ENCODE peak calls at places on chromosomes 16 and 17, in seven cellular contexts. L, Z, G, A, P, F and H are unnamed samples. For H3K4me1, the result is how much of the 10 kb centered on the place peaks cover.

GRCh38 chr16:75116911-75117245 is 298 bp upstream of the LDHD start:
- DNase-seq in L (no peak), Z (no peak), G (no peak), A (no peak), P (no peak), F (no peak), H (no peak)

GRCh38 chr16:89918453-89919347 is at the start of gene MC1R:
- DNase-seq in L (no peak), Z (no peak), G (no peak), A (no peak), P (no peak), F (peak), H (peak)

GRCh38 chr16:74774223-74775139 is at the start of gene FA2H:
- DNase-seq in L (peak), Z (peak), G (no peak), A (peak), P (no peak), F (peak), H (peak)

GRCh38 chr16:4179020-4179419 is 62.8 kb upstream of the ADCY9 start:
- DNase-seq in L (peak), Z (peak), G (no peak), A (no peak), P (no peak), F (no peak), H (peak)

GRCh38 chr16:75193265-75193650 is 13.7 kb downstream of the CTRB2 start:
- DNase-seq in L (no peak), Z (no peak), G (no peak), A (no peak), P (no peak), F (no peak), H (no peak)

GRCh38 chr17:21200590-21201301 is 13.2 kb downstream of the TMEM11 start:
- DNase-seq in L (no peak), Z (no peak), G (no peak), A (peak), P (no peak), F (no peak), H (no peak)

GRCh38 chr17:80937501-80938356 is 53.9 kb upstream of the CHMP6 start:
- DNase-seq in L (peak), Z (no peak), G (peak), A (no peak), P (no peak), F (no peak), H (no peak)

GRCh38 chr16:79267781-79268180 is 332.8 kb downstream of the MAF start:
- DNase-seq in L (no peak), Z (no peak), G (no peak), A (no peak), P (no peak), F (no peak), H (no peak)

GRCh38 chr16:50497592-50497991 is 50.6 kb upstream of the NKD1 start:
- DNase-seq in L (no peak), Z (no peak), G (no peak), A (no peak), P (no peak), F (no peak), H (no peak)

GRCh38 chr17:35368086-35368824 is 5.2 kb downstream of the SLFN11 start:
- DNase-seq in L (no peak), Z (no peak), G (no peak), A (no peak), P (no peak), F (peak), H (peak)

GRCh38 chr16:80463303-80463702 is 77.5 kb upstream of the DYNLRB2 start:
- DNase-seq in L (no peak), Z (no peak), G (no peak), A (no peak), P (no peak), F (no peak), H (no peak)

GRCh38 chr17:71402661-71403141 is 718.1 kb upstream of the SOX9 start:
- DNase-seq in L (no peak), Z (peak), G (no peak), A (no peak), P (no peak), F (no peak), H (no peak)

GRCh38 chr16:19853132-19853972 is 31.3 kb downstream of the GPRC5B start:
- DNase-seq in L (no peak), Z (no peak), G (no peak), A (no peak), P (no peak), F (no peak), H (no peak)

GRCh38 chr17:39916918-39917317 is 1.5 kb downstream of the GSDMB start:
- DNase-seq in L (peak), Z (no peak), G (no peak), A (no peak), P (no peak), F (no peak), H (no peak)

GRCh38 chr17:12193336-12193735 is 172.7 kb downstream of the MAP2K4 start:
- DNase-seq in L (no peak), Z (no peak), G (no peak), A (no peak), P (no peak), F (no peak), H (no peak)

GRCh38 chr17:81036128-81036891 is 1.4 kb downstream of the BAIAP2 start:
- DNase-seq in L (no peak), Z (no peak), G (no peak), A (no peak), P (no peak), F (no peak), H (no peak)

GRCh38 chr17:2405247-2405926 is 4.5 kb upstream of the MNT start:
- DNase-seq in L (no peak), Z (peak), G (no peak), A (no peak), P (no peak), F (no peak), H (no peak)

GRCh38 chr17:28038802-28039600 is 3.5 kb upstream of the NLK start:
- DNase-seq in L (no peak), Z (no peak), G (no peak), A (no peak), P (no peak), F (no peak), H (no peak)

GRCh38 chr16:87344931-87345631 is 27.9 kb upstream of the C16orf95 start:
- DNase-seq in L (peak), Z (no peak), G (no peak), A (no peak), P (no peak), F (no peak), H (peak)

GRCh38 chr17:58968662-58969061 is 138.0 kb downstream of the TRIM37 start:
- DNase-seq in L (no peak), Z (no peak), G (no peak), A (no peak), P (no peak), F (no peak), H (no peak)

GRCh38 chr17:76527430-76528111 is 9.9 kb downstream of the CYGB start:
- DNase-seq in L (peak), Z (peak), G (no peak), A (no peak), P (no peak), F (peak), H (peak)

GRCh38 chr17:2691965-2692780 is 19.4 kb downstream of the CLUH start:
- DNase-seq in L (peak), Z (no peak), G (peak), A (no peak), P (no peak), F (no peak), H (peak)

GRCh38 chr16:9102379-9102778 is 10.9 kb downstream of the HAPSTR1 start:
- DNase-seq in L (no peak), Z (peak), G (no peak), A (no peak), P (no peak), F (no peak), H (no peak)

GRCh38 chr17:29596811-29597210 is 3.9 kb downstream of the ANKRD13B start:
- DNase-seq in L (no peak), Z (no peak), G (no peak), A (no peak), P (no peak), F (no peak), H (no peak)
- H3K4me1 ChIP-seq in L (under half), Z (under half), G (under half), A (under half), P (under half), F (under half), H (under half)

GRCh38 chr16:84047626-84048025 is 5.0 kb upstream of the SLC38A8 start:
- DNase-seq in L (peak), Z (no peak), G (no peak), A (no peak), P (no peak), F (no peak), H (no peak)

GRCh38 chr16:84048871-84049270 is 6.3 kb upstream of the SLC38A8 start:
- DNase-seq in L (peak), Z (no peak), G (no peak), A (peak), P (no peak), F (no peak), H (no peak)

GRCh38 chr16:84047206-84047605 is 4.6 kb upstream of the SLC38A8 start:
- DNase-seq in L (no peak), Z (no peak), G (no peak), A (no peak), P (no peak), F (no peak), H (no peak)

GRCh38 chr16:84049403-84050060 is 6.9 kb upstream of the SLC38A8 start:
- DNase-seq in L (peak), Z (no peak), G (no peak), A (no peak), P (no peak), F (no peak), H (no peak)

GRCh38 chr16:84048306-84048705 is 5.7 kb upstream of the SLC38A8 start:
- DNase-seq in L (peak), Z (peak), G (no peak), A (peak), P (no peak), F (no peak), H (no peak)
- TF ChIP-seq CTCF in L (no peak), Z (peak), G (no peak), A (no peak), P (no peak), F (no peak), H (no peak)

GRCh38 chr16:88650749-88651275 is at the start of gene CYBA:
- DNase-seq in L (peak), Z (no peak), G (peak), A (peak), P (no peak), F (peak), H (peak)
- H3K4me1 ChIP-seq in L (under half), Z (under half), G (under half), A (under half), P (under half), F (under half), H (under half)

GRCh38 chr16:83205896-83206295 is 579.1 kb downstream of the CDH13 start:
- DNase-seq in L (no peak), Z (no peak), G (no peak), A (no peak), P (no peak), F (no peak), H (no peak)

GRCh38 chr16:83199012-83199411 is 572.2 kb downstream of the CDH13 start:
- DNase-seq in L (no peak), Z (no peak), G (no peak), A (no peak), P (no peak), F (no peak), H (no peak)

GRCh38 chr16:83200005-83200779 is 573.4 kb downstream of the CDH13 start:
- DNase-seq in L (no peak), Z (no peak), G (no peak), A (no peak), P (no peak), F (peak), H (peak)
- TF ChIP-seq CTCF in L (no peak), Z (no peak), G (peak), A (no peak), P (peak), F (no peak), H (peak)

DNA sequence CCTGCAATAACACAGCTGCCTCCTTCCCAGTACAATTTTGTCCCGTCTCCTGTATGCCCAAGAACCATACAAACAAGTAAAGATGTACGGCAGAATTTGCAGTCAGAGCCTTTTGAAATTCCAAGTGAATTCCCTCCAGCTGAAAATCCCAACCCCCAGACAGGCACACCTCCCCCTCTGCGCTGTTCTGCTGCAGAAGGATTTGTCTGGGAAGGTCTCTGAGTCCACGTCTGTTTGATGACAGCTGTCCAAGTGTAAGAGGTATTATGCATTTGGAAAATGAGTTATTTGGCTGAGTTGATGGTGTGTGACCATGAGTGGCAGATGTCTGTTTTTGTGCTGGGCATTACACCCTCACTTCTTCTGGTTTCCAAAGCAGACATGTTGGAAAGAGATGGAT is 104.9 kb upstream of the HS3ST4 start:
- DNase-seq in L (no peak), Z (no peak), G (no peak), A (no peak), P (no peak), F (no peak), H (no peak)
- H3K4me1 ChIP-seq in L (under half), Z (under half), G (under half), A (under half), P (under half), F (under half), H (under half)

GRCh38 chr17:60599620-60600489 is at the start of gene PPM1D:
- DNase-seq in L (peak), Z (peak), G (peak), A (peak), P (peak), F (peak), H (peak)
- TF ChIP-seq CTCF in L (no peak), Z (no peak), G (no peak), A (no peak), P (no peak), F (no peak), H (no peak)

DNA sequence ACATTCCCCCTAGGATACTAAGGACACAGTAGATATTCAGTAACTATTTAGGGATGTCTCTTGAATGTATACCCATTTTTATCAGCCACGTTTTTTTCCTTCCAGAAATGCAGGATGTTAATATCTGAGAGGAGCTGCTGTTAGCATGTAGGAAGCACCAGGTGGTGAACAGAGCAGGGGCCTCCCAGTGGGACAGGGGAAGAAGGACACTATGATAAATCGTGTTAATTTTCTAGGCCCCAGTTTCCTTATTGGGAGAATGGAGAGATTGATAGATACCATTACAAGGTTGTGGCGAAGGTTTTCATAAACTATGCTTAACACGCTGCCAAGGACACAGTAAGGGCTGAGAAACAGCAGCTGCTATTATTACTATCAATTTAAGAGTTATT is 45.4 kb downstream of the PRSS54 start:
- DNase-seq in L (no peak), Z (no peak), G (no peak), A (no peak), P (no peak), F (no peak), H (no peak)
- H3K4me1 ChIP-seq in L (under half), Z (under half), G (under half), A (under half), P (under half), F (under half), H (under half)

GRCh38 chr17:44004761-44005526 is 522 bp downstream of the NAGS start:
- DNase-seq in L (peak), Z (no peak), G (no peak), A (no peak), P (no peak), F (no peak), H (no peak)
- TF ChIP-seq CTCF in L (no peak), Z (no peak), G (no peak), A (no peak), P (no peak), F (no peak), H (no peak)